ENCODE peak calls at places on chromosomes 7 and 10, in four cellular contexts. Y is SK-N-SH, L is neuronal stem cell, X is IMR-90. Z is an unnamed sample.

GRCh38 chr7:79216236-79216635 is 237.2 kb downstream of the MAGI2 start:
- DNase-seq in X (no peak), Y (no peak), L (no peak), Z (no peak)

GRCh38 chr7:6320791-6321190 is 48.4 kb upstream of the CYTH3 start:
- DNase-seq in Y (no peak), L (no peak), X (no peak), Z (no peak)

GRCh38 chr10:94066411-94066810 is 72.7 kb downstream of the PLCE1 start:
- DNase-seq in X (peak; percentile 65), L (peak; percentile 57), Y (no peak), Z (no peak)

GRCh38 chr7:18829101-18829486 is 288.3 kb downstream of the TWIST1 start:
- DNase-seq in Y (peak; percentile 61), X (no peak), L (no peak), Z (no peak)

GRCh38 chr7:33798671-33799325 is 106.5 kb upstream of the BMPER start:
- DNase-seq in X (no peak), L (no peak), Y (no peak), Z (no peak)

GRCh38 chr7:149071641-149072437 is 18.7 kb downstream of the ZNF786 start:
- DNase-seq in L (peak; percentile 11), Y (peak; percentile 61), X (peak; percentile 5), Z (no peak)

GRCh38 chr10:125192005-125192404 is 31.6 kb upstream of the CTBP2 start:
- DNase-seq in X (no peak), L (no peak), Y (no peak), Z (no peak)

GRCh38 chr10:21626457-21627161 is 92.6 kb downstream of the MLLT10 start:
- DNase-seq in L (no peak), Y (no peak), X (peak; percentile 40), Z (no peak)

GRCh38 chr10:112497347-112497950 is 50.4 kb downstream of the VTI1A start:
- DNase-seq in Y (no peak), X (no peak), L (no peak), Z (no peak)

GRCh38 chr10:70915806-70916205 is 27.4 kb upstream of the PCBD1 start:
- DNase-seq in X (no peak), L (no peak), Y (no peak), Z (no peak)

GRCh38 chr10:32229170-32229569 is 117.8 kb downstream of the EPC1 start:
- DNase-seq in L (no peak), X (no peak), Y (no peak), Z (no peak)
- H3K4me2 ChIP-seq in L (no peak overlapping the region), X (no peak overlapping the region), Y (no peak overlapping the region), Z (no peak overlapping the region)

DNA sequence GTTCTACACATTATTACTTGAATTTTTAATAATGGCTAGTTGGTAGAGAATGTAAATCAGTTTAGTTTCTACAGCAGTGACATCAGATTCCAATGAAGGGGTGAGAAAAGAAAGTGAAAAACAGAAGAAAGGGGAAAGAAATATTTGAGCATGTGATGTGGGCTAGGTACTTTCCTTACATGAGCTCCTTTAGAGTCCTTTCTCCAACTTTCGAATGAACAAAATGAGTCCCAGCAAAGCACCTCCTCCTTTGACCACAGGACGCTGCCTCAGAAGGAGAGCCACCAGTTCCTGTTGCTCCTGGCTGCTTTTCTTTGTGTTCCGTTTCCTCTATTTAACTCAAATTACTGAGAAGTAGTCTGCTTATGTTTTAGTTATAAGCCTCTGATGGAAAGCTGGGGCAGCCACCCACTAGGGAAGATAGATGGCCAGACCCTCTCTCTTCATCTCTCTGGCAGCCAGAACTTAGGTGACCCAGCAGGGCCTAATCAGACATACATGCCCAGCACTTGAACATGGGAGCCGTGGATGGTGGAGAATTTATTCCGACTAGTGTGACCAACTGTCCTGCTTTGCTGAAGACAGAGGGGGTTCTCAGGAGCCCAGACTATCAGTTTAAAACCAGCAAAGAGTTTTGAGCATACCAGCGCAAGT is 82.4 kb upstream of the NME8 start:
- DNase-seq in Y (no peak), L (no peak), X (no peak), Z (no peak)
- H3K4me2 ChIP-seq in Y (no peak overlapping the region), L (no peak overlapping the region), X (no peak overlapping the region), Z (no peak overlapping the region)

GRCh38 chr10:43065761-43066160 is 11.1 kb upstream of the RET start:
- DNase-seq in L (no peak), Y (no peak), X (no peak), Z (no peak)

GRCh38 chr10:43061764-43062163 is 15.1 kb upstream of the RET start:
- DNase-seq in Y (no peak), L (no peak), X (peak; percentile 9), Z (no peak)

GRCh38 chr10:43066481-43066880 is 10.4 kb upstream of the RET start:
- DNase-seq in L (no peak), X (no peak), Y (no peak), Z (no peak)

GRCh38 chr10:43062402-43063160 is 14.3 kb upstream of the RET start:
- DNase-seq in Y (no peak), X (no peak), L (no peak), Z (no peak)

DNA sequence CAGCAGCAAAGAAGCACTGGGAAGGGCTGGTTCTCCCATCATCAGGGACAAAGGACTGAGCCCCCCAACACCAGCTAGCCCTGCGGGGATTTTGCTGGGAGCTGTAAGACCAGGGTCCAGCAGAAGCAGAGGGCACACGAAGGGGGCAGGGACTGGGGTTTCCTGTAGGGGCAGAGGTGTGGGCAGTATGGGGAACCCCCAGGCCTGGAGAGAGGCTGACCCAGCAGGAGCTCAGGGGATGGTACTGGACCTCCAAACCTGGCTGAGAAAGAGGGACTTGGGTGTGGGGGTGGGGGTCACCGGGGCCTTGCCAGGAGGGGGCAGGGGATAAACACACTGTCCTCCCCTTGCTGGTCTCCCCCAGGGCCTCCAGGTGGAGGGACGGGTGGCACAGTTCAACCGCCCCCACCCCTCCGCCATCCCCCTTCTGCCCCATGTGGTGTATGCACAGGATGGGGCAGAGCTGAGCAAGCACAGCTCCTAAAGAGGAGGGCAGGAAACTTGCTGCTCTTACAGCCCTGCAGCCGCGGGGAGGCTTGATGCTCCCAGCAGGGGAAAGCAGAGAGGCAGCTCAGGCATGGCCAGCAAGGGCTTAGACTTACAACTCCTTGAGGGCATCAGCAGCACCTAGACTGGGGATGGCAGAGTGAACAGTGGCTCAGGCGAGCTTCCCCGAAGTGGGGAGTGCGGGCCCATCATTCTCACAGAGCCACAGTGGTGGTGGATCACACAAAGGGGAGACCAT is 12.4 kb upstream of the RET start:
- DNase-seq in X (no peak), Y (no peak), L (no peak), Z (no peak)
- H3K4me2 ChIP-seq in X (no peak overlapping the region), Y (no peak overlapping the region), L (no peak overlapping the region), Z (no peak overlapping the region)

GRCh38 chr10:17214486-17214885 is 13.0 kb upstream of the TRDMT1 start:
- DNase-seq in Y (no peak), L (no peak), X (no peak), Z (no peak)

GRCh38 chr10:17215782-17216122 is 12.3 kb upstream of the VIM start:
- DNase-seq in Y (no peak), X (no peak), L (no peak), Z (no peak)

GRCh38 chr10:17216217-17216900 is 11.7 kb upstream of the VIM start:
- DNase-seq in X (peak; percentile 98), L (no peak), Y (no peak), Z (no peak)

GRCh38 chr10:17213646-17214349 is 12.3 kb upstream of the TRDMT1 start:
- DNase-seq in X (peak; percentile 83), Y (no peak), L (no peak), Z (no peak)

DNA sequence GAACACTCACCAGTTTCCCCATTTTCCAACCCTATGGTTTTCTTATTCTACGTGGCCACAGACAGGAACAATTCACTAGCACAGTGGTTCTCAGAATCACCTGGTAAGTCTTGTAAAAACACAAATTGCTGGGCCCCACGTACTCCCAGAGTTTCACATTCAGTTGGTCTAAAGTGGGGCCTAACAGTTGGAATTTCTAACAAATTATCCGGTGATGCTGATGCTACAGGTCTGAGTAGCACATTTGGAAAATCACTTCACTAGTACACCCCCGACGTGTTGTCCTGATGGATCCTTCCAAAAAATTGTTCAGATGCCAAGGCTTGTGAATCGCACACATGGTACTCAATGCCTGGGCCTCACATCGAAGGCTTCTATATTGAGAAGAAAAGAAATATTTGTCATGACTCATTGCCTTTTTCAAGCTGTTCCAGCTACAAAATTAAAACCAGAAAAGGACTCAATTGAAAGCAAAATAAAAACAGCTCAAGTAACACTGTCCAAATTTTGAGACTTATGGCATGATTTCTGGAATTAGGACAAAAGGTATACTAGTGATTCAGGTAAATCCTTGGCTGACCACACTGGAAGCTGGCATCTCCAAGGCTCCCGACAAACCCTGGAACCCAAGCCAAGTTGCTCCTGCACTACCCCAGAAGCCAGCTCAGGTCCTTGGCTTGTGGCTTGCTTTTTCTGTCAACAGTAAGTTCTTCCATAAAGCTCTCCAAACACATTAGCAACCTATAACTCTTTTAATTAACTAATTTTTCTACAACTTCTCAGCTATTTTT is 12.9 kb upstream of the VIM start:
- DNase-seq in X (peak; percentile 97), L (no peak), Y (no peak), Z (no peak)
- H3K4me2 ChIP-seq in X (peak overlapping the region; percentile 56), L (no peak overlapping the region), Y (peak overlapping the region; percentile 65), Z (no peak overlapping the region)

DNA sequence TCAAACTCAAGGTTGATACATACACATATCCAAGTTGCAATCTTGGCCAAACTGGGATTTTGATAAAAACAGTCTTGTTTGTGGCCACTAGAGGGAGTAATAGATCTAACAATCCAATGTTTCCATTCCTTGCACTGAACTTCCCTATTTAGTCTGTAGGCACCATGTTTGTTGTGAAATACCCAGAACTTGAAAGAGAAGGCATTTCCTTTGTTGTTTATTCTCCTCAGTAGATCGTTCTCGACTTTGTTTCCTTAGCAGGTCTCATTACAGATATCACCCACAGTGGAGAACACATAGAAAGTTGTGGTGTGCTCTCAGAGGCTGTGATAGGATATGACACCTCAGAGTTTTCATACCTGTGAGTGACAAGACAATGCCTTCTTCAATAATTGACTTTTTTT is 70.3 kb upstream of the MXI1 start:
- DNase-seq in Y (peak; percentile 59), X (peak; percentile 78), L (peak; percentile 48), Z (peak; percentile 83)
- H3K4me2 ChIP-seq in Y (no peak overlapping the region), X (peak overlapping the region; percentile 73), L (no peak overlapping the region), Z (peak overlapping the region; percentile 4)

GRCh38 chr10:75404335-75405200 is 3.0 kb upstream of the ZNF503 start:
- DNase-seq in Y (peak; percentile 68), X (no peak), L (peak; percentile 58), Z (no peak)

GRCh38 chr10:75404023-75404334 is 2.4 kb upstream of the ZNF503 start:
- DNase-seq in L (peak; percentile 39), X (no peak), Y (no peak), Z (no peak)

GRCh38 chr10:75402486-75403143 is 1.1 kb upstream of the ZNF503 start:
- DNase-seq in X (no peak), L (no peak), Y (peak; percentile 58), Z (no peak)

GRCh38 chr10:75401569-75402485 is at the start of gene ZNF503:
- DNase-seq in L (peak; percentile 97), X (peak; percentile 97), Y (peak; percentile 95), Z (no peak)

DNA sequence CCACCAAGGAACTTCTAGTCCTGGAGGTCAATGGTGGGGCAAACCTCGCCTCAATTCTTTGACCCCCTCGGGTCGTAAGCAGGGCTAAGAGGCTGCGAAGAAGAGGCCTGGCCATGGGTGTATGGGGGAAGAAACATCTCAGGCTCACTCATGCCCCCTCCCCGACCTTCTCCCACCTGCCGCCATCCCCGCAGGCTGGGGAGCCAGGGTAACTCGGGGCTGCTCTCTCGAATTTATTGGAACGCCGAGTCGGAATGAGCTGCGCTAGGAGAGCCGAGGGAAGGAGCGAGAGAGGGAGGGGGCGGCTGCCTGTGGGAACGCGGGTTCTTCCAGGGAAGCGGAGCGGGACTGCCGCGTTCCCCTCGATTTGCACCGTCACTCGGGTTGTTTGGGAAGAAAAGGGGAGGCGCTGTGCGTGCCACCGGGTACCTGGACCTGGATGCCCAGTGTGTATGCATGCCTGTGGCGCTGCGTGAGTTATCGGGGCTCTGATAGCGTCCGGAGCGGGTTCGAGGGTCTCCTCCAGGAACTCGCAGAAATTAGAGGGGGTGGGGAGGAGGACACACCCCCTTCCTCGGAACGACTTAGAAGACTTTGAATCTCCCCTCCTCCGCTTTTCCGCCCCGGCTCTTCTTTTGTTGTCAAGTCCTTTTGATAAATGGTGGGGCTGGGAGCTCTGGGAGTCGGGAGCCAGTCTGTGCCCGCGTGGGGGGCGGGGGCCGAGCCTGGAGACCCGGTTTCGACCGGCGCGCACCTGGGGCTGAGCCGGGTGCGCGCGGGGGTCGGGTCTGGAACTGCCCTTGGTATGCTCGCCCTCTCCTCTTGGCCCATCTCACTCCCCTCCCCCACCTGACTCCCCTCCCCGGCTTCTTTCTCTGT is 1.8 kb upstream of the ZNF503 start:
- DNase-seq in L (peak; percentile 71), X (no peak), Y (peak; percentile 71), Z (no peak)
- H3K4me2 ChIP-seq in L (peak overlapping the region; percentile 95), X (peak overlapping the region; percentile 91), Y (peak overlapping the region; percentile 93), Z (no peak overlapping the region)